ENCODE peak calls at places on chromosomes 4 and X, in five cellular contexts. S is stimulated activated CD4-positive, alpha-beta T cell treated with anti-CD3 and anti-CD28 coated beads, TNF-alpha, amount 100 ng/mL, for 4 hours; I is ELR; K is substantia nigra; E is ACHN. T is an unnamed sample.

GRCh38 chrX:65196758-65197371 is 220.6 kb upstream of the ZC4H2 start:
- DNase-seq in S (no peak), I (peak; percentile 0), K (no peak), E (no peak), T (peak; percentile 18)

GRCh38 chrX:44232100-44232499 is 111.4 kb downstream of the EFHC2 start:
- DNase-seq in S (no peak), I (no peak), K (no peak), E (no peak), T (no peak)

GRCh38 chr4:169975131-169975836 is 50.9 kb downstream of the MFAP3L start:
- DNase-seq in S (no peak), I (no peak), K (no peak), E (no peak), T (peak; percentile 62)

GRCh38 chr4:89658701-89659024 is 178.3 kb downstream of the SNCA start:
- DNase-seq in S (no peak), I (no peak), K (no peak), E (no peak), T (no peak)

GRCh38 chr4:141346144-141346543 is 125.4 kb downstream of the ZNF330 start:
- DNase-seq in S (no peak), I (peak; percentile 68), K (no peak), E (peak; percentile 62), T (peak; percentile 83)

GRCh38 chr4:110982486-110982885 is 359.6 kb upstream of the PITX2 start:
- DNase-seq in S (no peak), I (no peak), K (no peak), E (no peak), T (peak; percentile 34)

GRCh38 chr4:66489370-66489769 is 819.1 kb upstream of the EPHA5 start:
- DNase-seq in S (no peak), I (peak; percentile 40), K (no peak), E (no peak), T (no peak)

GRCh38 chrX:108250654-108251579 is 159.3 kb downstream of the ATG4A start:
- DNase-seq in S (no peak), I (no peak), K (no peak), E (no peak), T (no peak)

GRCh38 chr4:53490965-53491622 is 100.2 kb downstream of the LNX1 start:
- DNase-seq in S (no peak), I (peak; percentile 81), K (no peak), E (peak; percentile 41), T (peak; percentile 90)

T was measured in GM23248.